ENCODE peak calls at places on chromosomes 11 and 22, in nine cellular contexts. I is foreskin keratinocyte, M is HL-60, J is astrocyte, E is HCT116, H is RWPE1, Y is breast epithelium, X is GM10248, T is GM20000. U is an unnamed sample.

GRCh38 chr22:27800250-27801131 is 1.1 kb downstream of the MN1 start:
- DNase-seq in I (peak), M (no peak), J (no peak), E (no peak), H (peak), Y (no peak), X (no peak), T (peak), U (no peak)

GRCh38 chr22:37121887-37122591 is 12.5 kb upstream of the TMPRSS6 start:
- DNase-seq in I (peak), M (no peak), J (peak), E (no peak), H (peak), Y (no peak), X (peak), T (peak), U (no peak)

GRCh38 chr11:19892387-19892786 is 179.8 kb downstream of the NAV2 start:
- DNase-seq in I (no peak), M (no peak), J (peak), E (no peak), H (peak), Y (no peak), X (no peak), T (no peak), U (no peak)

GRCh38 chr22:40244586-40244985 is 66.9 kb downstream of the TNRC6B start:
- DNase-seq in I (no peak), M (no peak), J (no peak), E (no peak), H (no peak), Y (no peak), X (no peak), T (no peak), U (no peak)

GRCh38 chr22:49568751-49569285 is 258.9 kb downstream of the BRD1 start:
- DNase-seq in I (no peak), M (no peak), J (no peak), E (no peak), H (no peak), Y (peak), X (no peak), T (no peak), U (no peak)

GRCh38 chr11:64123102-64123434 is 42.8 kb downstream of the MACROD1 start:
- DNase-seq in I (no peak), M (no peak), J (no peak), E (no peak), H (no peak), Y (peak), X (no peak), T (no peak), U (no peak)

GRCh38 chr11:73029408-73029807 is 112.7 kb downstream of the FCHSD2 start:
- DNase-seq in I (no peak), M (peak), J (no peak), E (no peak), H (no peak), Y (no peak), X (no peak), T (no peak), U (no peak)

GRCh38 chr11:77154381-77155081 is 26.5 kb downstream of the MYO7A start:
- DNase-seq in I (no peak), M (peak), J (no peak), E (no peak), H (no peak), Y (no peak), X (no peak), T (no peak), U (no peak)

GRCh38 chr11:115911656-115912055 is 407.4 kb upstream of the CADM1 start:
- DNase-seq in I (no peak), M (no peak), J (no peak), E (no peak), H (no peak), Y (no peak), X (no peak), T (no peak), U (no peak)

GRCh38 chr11:10488121-10488580 is 33.1 kb downstream of the AMPD3 start:
- DNase-seq in I (peak), M (no peak), J (no peak), E (peak), H (peak), Y (peak), X (no peak), T (peak), U (no peak)

GRCh38 chr11:104694259-104695070 is 203.8 kb downstream of the CASP12 start:
- DNase-seq in I (peak), M (no peak), J (peak), E (no peak), H (no peak), Y (no peak), X (no peak), T (no peak), U (no peak)

GRCh38 chr11:57321388-57321995 is 3.3 kb downstream of the TNKS1BP1 start:
- DNase-seq in I (no peak), M (no peak), J (peak), E (no peak), H (no peak), Y (no peak), X (no peak), T (no peak), U (no peak)

GRCh38 chr11:124113890-124114289 is 1.4 kb upstream of the VWA5A start:
- DNase-seq in I (no peak), M (no peak), J (no peak), E (no peak), H (no peak), Y (no peak), X (no peak), T (no peak), U (no peak)

GRCh38 chr22:26416670-26417270 is 12.3 kb upstream of the ASPHD2 start:
- DNase-seq in I (peak), M (no peak), J (peak), E (no peak), H (peak), Y (no peak), X (no peak), T (no peak), U (no peak)

GRCh38 chr11:79205786-79206185 is 235.0 kb downstream of the TENM4 start:
- DNase-seq in I (no peak), M (no peak), J (no peak), E (no peak), H (no peak), Y (no peak), X (no peak), T (no peak), U (no peak)

GRCh38 chr11:1092145-1092670 is 17.5 kb downstream of the MUC2 start:
- DNase-seq in I (no peak), M (no peak), J (no peak), E (no peak), H (no peak), Y (no peak), X (no peak), T (no peak), U (no peak)

GRCh38 chr11:68658661-68659060 is 25.7 kb upstream of the GAL start:
- DNase-seq in I (no peak), M (no peak), J (peak), E (no peak), H (no peak), Y (peak), X (no peak), T (no peak), U (no peak)

GRCh38 chr22:27641049-27641790 is 160.3 kb downstream of the MN1 start:
- DNase-seq in I (peak), M (no peak), J (peak), E (no peak), H (no peak), Y (no peak), X (no peak), T (no peak), U (no peak)

GRCh38 chr22:39712081-39712480 is 141.5 kb downstream of the CACNA1I start:
- DNase-seq in I (no peak), M (no peak), J (no peak), E (no peak), H (no peak), Y (no peak), X (no peak), T (no peak), U (no peak)

GRCh38 chr11:8033312-8033715 is 46.2 kb downstream of the EIF3F start:
- DNase-seq in I (no peak), M (no peak), J (peak), E (peak), H (peak), Y (peak), X (peak), T (peak), U (peak)

GRCh38 chr11:119093951-119094815 is 7.5 kb downstream of the DPAGT1 start:
- DNase-seq in I (no peak), M (no peak), J (peak), E (no peak), H (no peak), Y (no peak), X (peak), T (peak), U (no peak)

GRCh38 chr11:56353991-56354390 is at the start of gene OR8J1:
- DNase-seq in I (no peak), M (no peak), J (no peak), E (no peak), H (no peak), Y (no peak), X (no peak), T (no peak), U (no peak)

GRCh38 chr22:32745251-32745995 is 56.1 kb upstream of the TIMP3 start:
- DNase-seq in I (peak), M (no peak), J (peak), E (peak), H (peak), Y (no peak), X (no peak), T (no peak), U (no peak)

GRCh38 chr11:62879150-62879549 is 1.5 kb upstream of the SLC3A2 start:
- DNase-seq in I (no peak), M (no peak), J (no peak), E (no peak), H (no peak), Y (no peak), X (no peak), T (no peak), U (no peak)

GRCh38 chr11:10454902-10455631 is at the start of gene AMPD3:
- DNase-seq in I (peak), M (no peak), J (peak), E (peak), H (peak), Y (no peak), X (peak), T (peak), U (peak)

GRCh38 chr11:60887531-60887930 is 18.9 kb downstream of the PRPF19 start:
- DNase-seq in I (no peak), M (no peak), J (peak), E (peak), H (no peak), Y (no peak), X (no peak), T (peak), U (no peak)

GRCh38 chr22:25365491-25366261 is 146.2 kb downstream of the CRYBB2 start:
- DNase-seq in I (no peak), M (no peak), J (no peak), E (no peak), H (no peak), Y (no peak), X (no peak), T (no peak), U (no peak)

DNA sequence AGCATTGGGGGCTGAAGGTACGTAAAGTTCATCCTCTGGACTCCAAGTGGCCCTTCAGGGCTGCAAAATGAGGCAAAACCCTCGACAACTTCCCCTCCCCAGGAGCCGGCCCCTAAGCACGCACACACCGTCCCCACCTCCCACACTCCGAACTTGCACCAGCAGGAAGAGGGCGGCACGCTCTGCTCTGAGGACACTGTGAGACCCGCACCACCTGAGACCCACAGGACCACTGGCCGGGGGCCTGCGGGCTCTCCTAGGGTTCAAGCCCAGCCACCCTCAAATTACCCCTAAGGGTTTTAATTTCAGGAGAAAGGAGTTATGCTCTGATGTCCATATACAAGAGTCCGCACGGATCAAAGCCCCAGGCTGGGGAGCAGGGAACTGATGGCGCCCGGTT is 49.7 kb upstream of the BID start:
- DNase-seq in I (no peak), M (no peak), J (no peak), E (no peak), H (no peak), Y (no peak), X (no peak), T (no peak), U (no peak)
- TF ChIP-seq CTCF in I (no peak), M (no peak), J (no peak), E (no peak), H (no peak), Y (no peak), X (no peak), T (no peak), U (no peak)

GRCh38 chr11:41660585-41660984 is 201.1 kb upstream of the LRRC4C start:
- DNase-seq in I (no peak), M (no peak), J (no peak), E (no peak), H (no peak), Y (no peak), X (no peak), T (no peak), U (no peak)
- TF ChIP-seq CTCF in I (peak), M (no peak), J (no peak), E (no peak), H (no peak), Y (no peak), X (no peak), T (no peak), U (no peak)

GRCh38 chr11:46107780-46108179 is 13.5 kb downstream of the PHF21A start:
- DNase-seq in I (no peak), M (no peak), J (no peak), E (no peak), H (no peak), Y (no peak), X (no peak), T (no peak), U (no peak)
- TF ChIP-seq CTCF in I (no peak), M (no peak), J (no peak), E (no peak), H (no peak), Y (no peak), X (no peak), T (no peak), U (no peak)

GRCh38 chr11:96391698-96392307 is 2.0 kb downstream of the JRKL start:
- DNase-seq in I (no peak), M (no peak), J (no peak), E (no peak), H (no peak), Y (no peak), X (no peak), T (no peak), U (no peak)

GRCh38 chr11:96390403-96390830 is 604 bp downstream of the JRKL start:
- DNase-seq in I (no peak), M (no peak), J (peak), E (no peak), H (no peak), Y (no peak), X (no peak), T (no peak), U (no peak)

GRCh38 chr11:96389604-96390402 is at the start of the genes CCDC82 and JRKL:
- DNase-seq in I (peak), M (peak), J (peak), E (peak), H (peak), Y (peak), X (peak), T (peak), U (peak)

GRCh38 chr11:96385187-96385586 is 4.5 kb downstream of the CCDC82 start:
- DNase-seq in I (no peak), M (no peak), J (no peak), E (no peak), H (no peak), Y (no peak), X (no peak), T (no peak), U (no peak)

GRCh38 chr11:96388891-96389603 is 665 bp downstream of the CCDC82 start:
- DNase-seq in I (peak), M (no peak), J (peak), E (peak), H (peak), Y (no peak), X (no peak), T (no peak), U (no peak)
- TF ChIP-seq CTCF in I (no peak), M (no peak), J (no peak), E (no peak), H (no peak), Y (no peak), X (no peak), T (no peak), U (no peak)

DNA sequence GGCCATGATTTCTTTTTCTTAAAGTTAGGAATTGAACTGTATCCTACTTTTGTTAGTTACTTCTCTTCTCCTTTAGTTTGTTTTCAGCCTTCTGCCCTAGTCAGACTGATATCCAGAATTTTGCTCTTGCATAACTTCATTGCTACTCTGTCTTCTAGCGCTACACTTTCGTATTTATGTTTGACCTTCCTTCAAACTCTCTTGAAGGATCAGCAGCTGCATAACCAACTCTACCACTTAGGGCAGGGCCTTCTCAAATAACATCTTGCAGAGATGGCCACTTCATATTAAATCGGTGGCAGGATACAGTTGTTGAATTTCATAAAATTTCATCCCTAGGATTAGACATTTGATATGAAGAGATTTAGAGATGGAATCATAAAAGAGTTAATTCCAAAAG is 43.9 kb downstream of the KDM2A start:
- DNase-seq in I (no peak), M (no peak), J (no peak), E (no peak), H (no peak), Y (no peak), X (no peak), T (no peak), U (no peak)
- TF ChIP-seq CTCF in I (no peak), M (no peak), J (no peak), E (no peak), H (no peak), Y (no peak), X (no peak), T (no peak), U (no peak)

DNA sequence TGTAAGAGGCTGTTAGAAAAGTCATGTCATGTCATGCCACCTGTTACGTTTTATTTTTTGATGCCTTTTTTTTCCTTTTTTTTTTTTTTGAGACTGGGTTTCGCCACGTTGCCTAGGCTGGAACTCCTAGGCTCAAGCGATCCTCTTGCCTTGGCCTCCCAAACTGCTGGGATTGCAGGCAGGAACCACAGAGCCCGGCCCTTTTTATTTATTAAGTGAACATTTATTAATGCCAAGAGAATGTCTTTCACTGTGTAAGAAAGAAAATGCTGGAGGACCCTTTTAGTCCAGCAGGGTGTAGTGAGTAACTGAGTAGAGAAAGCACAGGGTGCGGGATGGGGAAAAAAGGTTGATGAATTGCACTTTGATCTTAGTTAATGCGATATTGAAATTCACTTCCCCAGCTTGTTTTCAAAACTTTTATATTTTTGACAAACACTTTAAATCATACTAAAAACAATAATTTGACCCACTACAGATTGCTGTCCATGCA is 2.3 kb upstream of the XBP1 start:
- DNase-seq in I (no peak), M (no peak), J (no peak), E (no peak), H (no peak), Y (no peak), X (no peak), T (no peak), U (no peak)
- TF ChIP-seq CTCF in I (peak), M (no peak), J (no peak), E (no peak), H (no peak), Y (no peak), X (no peak), T (no peak), U (no peak)

GRCh38 chr11:130462101-130462885 is 13.8 kb downstream of the ADAMTS15 start:
- DNase-seq in I (no peak), M (no peak), J (no peak), E (no peak), H (no peak), Y (no peak), X (no peak), T (no peak), U (no peak)
- TF ChIP-seq CTCF in I (no peak), M (no peak), J (no peak), E (no peak), H (no peak), Y (no peak), X (no peak), T (no peak), U (no peak)

GRCh38 chr11:93689166-93689734 is 27.8 kb downstream of the CEP295 start:
- DNase-seq in I (no peak), M (no peak), J (no peak), E (no peak), H (no peak), Y (no peak), X (peak), T (no peak), U (no peak)

GRCh38 chr11:93694586-93694985 is 33.1 kb downstream of the CEP295 start:
- DNase-seq in I (no peak), M (no peak), J (no peak), E (no peak), H (no peak), Y (no peak), X (no peak), T (no peak), U (no peak)

DNA sequence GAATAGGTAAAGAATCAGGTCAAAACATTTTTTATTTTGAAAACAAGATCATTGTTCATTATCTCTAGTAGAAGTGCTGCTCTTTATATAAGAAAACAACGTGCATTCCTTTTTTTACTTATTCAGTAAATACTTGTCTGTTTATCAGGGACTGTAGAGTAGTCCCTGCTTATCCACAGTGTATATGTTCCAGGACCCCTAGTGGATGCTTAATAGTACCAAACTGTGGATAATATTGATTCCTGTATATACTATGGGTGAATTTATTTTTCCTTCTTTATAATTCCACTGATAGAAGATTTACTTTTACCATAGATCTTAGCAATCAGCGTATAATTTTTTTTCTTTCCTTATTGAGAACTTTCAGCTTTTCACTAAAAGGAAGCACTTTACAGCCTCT is 32.6 kb downstream of the CEP295 start:
- DNase-seq in I (no peak), M (no peak), J (no peak), E (no peak), H (no peak), Y (no peak), X (no peak), T (no peak), U (no peak)
- TF ChIP-seq CTCF in I (peak), M (no peak), J (peak), E (peak), H (no peak), Y (no peak), X (no peak), T (no peak), U (no peak)

U was measured in D721Med.